ENCODE peak calls at places on chromosomes 16 and 17, in four cellular contexts. One of them, this sample, is unnamed.

GRCh38 chr16:87322360-87322759 is 5.2 kb upstream of the C16orf95 start:
- DNase-seq in HFF-Myc: no peak
- DNase-seq in HL-60: no peak
- DNase-seq in heart left ventricle: no peak
- DNase-seq in this sample: no peak

GRCh38 chr16:84509032-84509950 is 4.8 kb upstream of the MEAK7 start:
- DNase-seq in heart left ventricle: no peak
- DNase-seq in HFF-Myc: no peak
- DNase-seq in HL-60: no peak
- DNase-seq in this sample: no peak

GRCh38 chr16:86995456-86995855 is 321.7 kb downstream of the C16orf95 start:
- DNase-seq in heart left ventricle: no peak
- DNase-seq in HL-60: no peak
- DNase-seq in HFF-Myc: peak; percentile 38
- DNase-seq in this sample: no peak

GRCh38 chr17:77285594-77286390 is 145.0 kb downstream of the SEC14L1 start:
- DNase-seq in HL-60: peak; percentile 80
- DNase-seq in heart left ventricle: peak; percentile 51
- DNase-seq in HFF-Myc: no peak
- DNase-seq in this sample: peak; percentile 76

GRCh38 chr17:81142301-81143199 is 22.8 kb upstream of the PVALEF start:
- DNase-seq in HFF-Myc: peak; percentile 37
- DNase-seq in HL-60: peak; percentile 84
- DNase-seq in heart left ventricle: peak; percentile 81
- DNase-seq in this sample: peak; percentile 12

GRCh38 chr17:11642655-11643054 is 44.4 kb downstream of the DNAH9 start:
- DNase-seq in HFF-Myc: no peak
- DNase-seq in heart left ventricle: no peak
- DNase-seq in HL-60: no peak
- DNase-seq in this sample: no peak

GRCh38 chr16:1614226-1615102 is 2.3 kb downstream of the CRAMP1 start:
- DNase-seq in HFF-Myc: no peak
- DNase-seq in heart left ventricle: peak; percentile 37
- DNase-seq in HL-60: peak; percentile 30
- DNase-seq in this sample: no peak

GRCh38 chr16:71338193-71338592 is 20.3 kb upstream of the CALB2 start:
- DNase-seq in heart left ventricle: no peak
- DNase-seq in HL-60: no peak
- DNase-seq in HFF-Myc: no peak
- DNase-seq in this sample: no peak

GRCh38 chr16:24758373-24758772 is 28.9 kb downstream of the TNRC6A start:
- DNase-seq in HFF-Myc: no peak
- DNase-seq in heart left ventricle: no peak
- DNase-seq in HL-60: no peak
- DNase-seq in this sample: no peak

GRCh38 chr17:30074254-30074653 is 42.4 kb upstream of the NSRP1 start:
- DNase-seq in HFF-Myc: no peak
- DNase-seq in heart left ventricle: no peak
- DNase-seq in HL-60: no peak
- DNase-seq in this sample: no peak

GRCh38 chr16:50390914-50391700 is 22.3 kb upstream of the BRD7 start:
- DNase-seq in HL-60: no peak
- DNase-seq in HFF-Myc: no peak
- DNase-seq in heart left ventricle: no peak
- DNase-seq in this sample: no peak

GRCh38 chr16:50393461-50394214 is 24.9 kb upstream of the BRD7 start:
- DNase-seq in HL-60: no peak
- DNase-seq in heart left ventricle: no peak
- DNase-seq in HFF-Myc: no peak
- DNase-seq in this sample: no peak

GRCh38 chr16:50388491-50388890 is 19.7 kb upstream of the BRD7 start:
- DNase-seq in heart left ventricle: no peak
- DNase-seq in HFF-Myc: no peak
- DNase-seq in HL-60: no peak
- DNase-seq in this sample: no peak

GRCh38 chr16:50386819-50387218 is 18.0 kb upstream of the BRD7 start:
- DNase-seq in HL-60: no peak
- DNase-seq in HFF-Myc: no peak
- DNase-seq in heart left ventricle: no peak
- DNase-seq in this sample: no peak

DNA sequence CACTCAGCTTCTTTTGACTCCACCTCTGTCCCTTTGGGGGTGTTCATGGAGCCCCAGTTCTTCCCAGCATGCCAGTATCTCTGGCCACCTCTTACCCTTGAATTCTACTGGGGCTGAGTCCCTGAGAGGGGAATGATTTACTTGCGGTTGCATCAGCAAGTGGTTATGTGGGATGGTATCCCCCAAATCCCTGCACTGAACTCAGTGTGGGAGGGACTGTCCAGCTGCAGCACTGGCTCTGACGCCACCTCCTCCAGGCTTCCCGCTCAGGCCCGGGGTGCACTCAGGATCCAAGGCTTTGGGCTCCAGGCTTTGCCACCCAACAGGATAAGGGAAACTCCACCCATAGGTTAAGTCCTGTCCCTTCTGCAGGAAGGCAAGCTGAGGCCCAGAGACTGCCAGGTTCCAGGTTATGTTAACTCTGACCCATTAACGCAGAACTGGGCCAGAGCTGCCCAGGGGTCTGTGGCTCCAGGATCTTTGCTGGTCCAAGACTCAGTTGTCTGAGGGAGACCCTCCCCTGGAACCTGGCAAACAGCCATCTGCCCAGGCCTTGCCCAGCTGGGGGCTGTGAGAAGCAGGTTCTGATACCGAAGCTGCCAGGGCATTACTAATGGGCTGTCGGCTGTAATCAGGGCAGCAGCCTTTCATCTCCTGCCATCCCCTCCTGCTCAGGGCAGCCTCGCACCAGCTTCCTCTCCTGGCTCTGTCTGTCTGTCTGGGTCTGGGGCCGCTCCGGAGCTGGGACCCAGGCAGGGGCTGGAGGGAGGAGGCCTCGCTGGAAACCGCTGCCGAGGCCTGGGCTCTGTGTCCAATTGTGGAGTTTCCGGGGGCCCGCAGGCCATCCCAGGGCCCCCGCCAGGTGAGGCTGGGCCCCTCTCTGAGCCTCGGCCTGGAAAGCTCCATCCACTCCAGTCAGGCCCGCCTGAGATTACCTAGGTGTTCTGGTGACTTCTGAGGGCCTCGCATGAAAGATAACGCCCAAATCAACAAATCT is 21.4 kb upstream of the BRD7 start:
- DNase-seq in HFF-Myc: no peak
- DNase-seq in heart left ventricle: no peak
- DNase-seq in HL-60: no peak
- DNase-seq in this sample: no peak
- H3K4me3 ChIP-seq in HFF-Myc: no peak overlapping the region
- H3K4me3 ChIP-seq in heart left ventricle: no peak overlapping the region
- H3K4me3 ChIP-seq in HL-60: no peak overlapping the region
- H3K4me3 ChIP-seq in this sample: no peak overlapping the region

GRCh38 chr16:67653131-67654068 is 6.7 kb downstream of the ACD start:
- DNase-seq in HL-60: no peak
- DNase-seq in HFF-Myc: no peak
- DNase-seq in heart left ventricle: no peak
- DNase-seq in this sample: no peak
- H3K4me3 ChIP-seq in HL-60: no peak overlapping the region
- H3K4me3 ChIP-seq in HFF-Myc: peak overlapping the region; percentile 33
- H3K4me3 ChIP-seq in heart left ventricle: peak overlapping the region; percentile 48
- H3K4me3 ChIP-seq in this sample: peak overlapping the region; percentile 64

GRCh38 chr17:58323420-58324408 is 4.9 kb downstream of the TSPOAP1 start:
- DNase-seq in HFF-Myc: no peak
- DNase-seq in heart left ventricle: no peak
- DNase-seq in HL-60: no peak
- DNase-seq in this sample: no peak

GRCh38 chr17:58326609-58327341 is 1.8 kb downstream of the TSPOAP1 start:
- DNase-seq in HL-60: no peak
- DNase-seq in HFF-Myc: no peak
- DNase-seq in heart left ventricle: no peak
- DNase-seq in this sample: no peak

GRCh38 chr17:58324409-58325288 is 3.9 kb downstream of the TSPOAP1 start:
- DNase-seq in heart left ventricle: no peak
- DNase-seq in HL-60: no peak
- DNase-seq in HFF-Myc: no peak
- DNase-seq in this sample: no peak

GRCh38 chr17:58325976-58326468 is 2.6 kb downstream of the TSPOAP1 start:
- DNase-seq in HL-60: peak; percentile 44
- DNase-seq in heart left ventricle: no peak
- DNase-seq in HFF-Myc: no peak
- DNase-seq in this sample: no peak

GRCh38 chr17:58325289-58325726 is 3.3 kb downstream of the TSPOAP1 start:
- DNase-seq in HL-60: no peak
- DNase-seq in HFF-Myc: no peak
- DNase-seq in heart left ventricle: no peak
- DNase-seq in this sample: no peak
- H3K4me3 ChIP-seq in HL-60: no peak overlapping the region
- H3K4me3 ChIP-seq in HFF-Myc: no peak overlapping the region
- H3K4me3 ChIP-seq in heart left ventricle: no peak overlapping the region
- H3K4me3 ChIP-seq in this sample: no peak overlapping the region

DNA sequence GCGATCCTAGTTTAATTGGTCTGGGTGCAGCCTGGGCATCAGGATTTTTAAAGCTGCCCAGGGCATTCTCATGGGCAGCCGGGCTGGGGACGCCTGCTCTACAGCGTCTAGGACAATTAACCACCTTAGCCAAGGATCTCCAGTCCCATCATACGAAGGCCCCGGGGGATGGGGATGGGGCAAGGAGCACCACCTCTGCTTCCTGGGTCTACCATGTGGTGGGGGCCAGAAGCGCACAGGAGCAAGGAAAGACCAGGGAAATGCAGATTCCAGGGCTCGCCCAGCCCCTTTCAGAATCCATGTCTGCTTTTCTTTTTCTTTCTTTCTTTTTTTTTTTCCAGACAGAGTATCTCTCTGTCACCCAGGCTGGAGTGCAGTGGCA is 29.3 kb downstream of the TBC1D16 start:
- DNase-seq in heart left ventricle: no peak
- DNase-seq in HL-60: no peak
- DNase-seq in HFF-Myc: no peak
- DNase-seq in this sample: no peak
- H3K4me3 ChIP-seq in heart left ventricle: no peak overlapping the region
- H3K4me3 ChIP-seq in HL-60: no peak overlapping the region
- H3K4me3 ChIP-seq in HFF-Myc: no peak overlapping the region
- H3K4me3 ChIP-seq in this sample: no peak overlapping the region

GRCh38 chr16:54362801-54363200 is 76.2 kb upstream of the IRX3 start:
- DNase-seq in HL-60: no peak
- DNase-seq in heart left ventricle: no peak
- DNase-seq in HFF-Myc: no peak
- DNase-seq in this sample: no peak
- H3K4me3 ChIP-seq in HL-60: no peak overlapping the region
- H3K4me3 ChIP-seq in heart left ventricle: no peak overlapping the region
- H3K4me3 ChIP-seq in HFF-Myc: no peak overlapping the region
- H3K4me3 ChIP-seq in this sample: no peak overlapping the region

DNA sequence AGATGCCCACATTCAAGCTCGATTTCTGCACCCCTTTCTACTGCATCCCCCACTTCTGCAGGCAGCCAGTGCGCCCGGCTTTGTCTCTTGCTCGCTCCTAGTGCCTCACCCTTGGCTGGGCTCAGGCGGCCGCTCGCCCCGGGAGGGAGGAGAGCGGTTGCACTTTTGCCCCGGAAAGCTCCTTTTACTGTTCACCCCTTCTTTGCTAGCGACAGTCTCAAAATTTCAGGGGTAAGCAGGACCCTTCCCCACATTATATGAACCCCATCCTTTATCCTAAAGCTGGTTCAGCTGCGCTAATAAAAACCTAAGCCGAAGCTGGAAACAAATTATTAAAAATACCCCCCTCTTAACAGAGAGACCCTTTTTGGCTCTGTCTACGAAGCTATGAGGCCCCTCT is 987 bp downstream of the HOXB5 start:
- DNase-seq in HL-60: no peak
- DNase-seq in HFF-Myc: no peak
- DNase-seq in heart left ventricle: no peak
- DNase-seq in this sample: no peak
- H3K4me3 ChIP-seq in HL-60: no peak overlapping the region
- H3K4me3 ChIP-seq in HFF-Myc: no peak overlapping the region
- H3K4me3 ChIP-seq in heart left ventricle: peak overlapping the region; percentile 46
- H3K4me3 ChIP-seq in this sample: peak overlapping the region; percentile 44

DNA sequence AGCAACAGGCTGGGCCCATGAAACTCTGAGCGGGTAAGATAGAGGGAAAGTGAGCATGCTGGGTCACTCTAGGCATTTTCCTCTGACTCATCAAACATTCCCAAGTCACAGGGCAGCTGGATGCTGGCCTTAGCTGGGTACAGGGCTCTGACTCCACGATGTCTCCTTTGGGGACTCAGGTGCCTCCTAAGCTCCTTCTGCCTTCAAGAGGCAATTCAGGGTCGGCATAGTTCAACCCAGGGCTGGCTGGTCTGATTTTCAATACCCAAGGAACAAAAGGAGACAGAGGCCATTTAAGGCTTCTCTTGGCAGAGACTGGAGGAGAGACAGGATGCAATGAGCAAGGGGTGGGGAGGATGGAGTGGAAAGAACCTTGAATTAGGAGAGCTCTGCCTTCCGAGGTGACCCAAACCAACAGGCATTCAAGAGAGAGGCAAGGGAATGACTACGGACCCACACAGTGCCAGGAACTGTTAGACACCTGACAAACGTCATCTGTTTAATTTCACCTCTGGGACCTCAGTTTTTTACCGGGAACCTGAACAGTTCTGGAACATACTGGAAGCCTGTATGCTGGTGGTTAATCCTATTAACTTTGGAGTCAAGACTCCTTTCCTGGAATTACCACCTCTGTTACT is 905 bp downstream of the WBP2 start:
- DNase-seq in HL-60: no peak
- DNase-seq in HFF-Myc: no peak
- DNase-seq in heart left ventricle: no peak
- DNase-seq in this sample: no peak
- H3K4me3 ChIP-seq in HL-60: peak overlapping the region; percentile 72
- H3K4me3 ChIP-seq in HFF-Myc: peak overlapping the region; percentile 88
- H3K4me3 ChIP-seq in heart left ventricle: peak overlapping the region; percentile 97
- H3K4me3 ChIP-seq in this sample: peak overlapping the region; percentile 88